ENCODE peak calls at places on chromosomes 1 and 21, in seven cellular contexts. X is stimulated activated effector memory CD8-positive, alpha-beta T cell treated with anti-CD3 and anti-CD28 coated beads, Interleukin-12 subunit alpha, Interleukin-12 subunit beta, amount 100 ng/mL, for 72 hours; K is effector memory CD4-positive, alpha-beta T cell; T is neural crest cell; L is tibial nerve; Y is esophagus squamous epithelium; P is activated T-helper 2 cell treated with anti-CD3 and anti-CD28 coated beads, Interferon-gamma antibody, Interleukin-2, Interleukin-4, amounts not matched to agents 10 μg/mL and 5 μg/mL and 100 μg/mL, durations not matched to agents 14 hours and 24 hours and 36 hours. E is an unnamed sample.

GRCh38 chr1:19644761-19645543 is 841 bp downstream of the NBL1 start:
- DNase-seq in X (peak; percentile 20), K (no peak), T (peak; percentile 35), L (no peak), Y (no peak), P (peak; percentile 40), E (peak; percentile 57)

GRCh38 chr1:18149113-18149641 is 41.6 kb downstream of the IGSF21 start:
- DNase-seq in X (no peak), K (no peak), T (no peak), L (no peak), Y (no peak), P (no peak), E (peak; percentile 50)

GRCh38 chr1:119047040-119047438 is 58.9 kb upstream of the TBX15 start:
- DNase-seq in X (no peak), K (no peak), T (no peak), L (no peak), Y (no peak), P (no peak), E (no peak)

GRCh38 chr1:44406761-44407429 is 1.8 kb downstream of the RNF220 start:
- DNase-seq in X (no peak), K (no peak), T (no peak), L (no peak), Y (no peak), P (no peak), E (peak; percentile 54)

GRCh38 chr1:230114245-230114651 is 47.2 kb downstream of the GALNT2 start:
- DNase-seq in X (no peak), K (no peak), T (no peak), L (no peak), Y (no peak), P (no peak), E (no peak)

GRCh38 chr1:19825298-19825697 is 10.2 kb upstream of the RNF186 start:
- DNase-seq in X (no peak), K (no peak), T (no peak), L (no peak), Y (no peak), P (no peak), E (no peak)

GRCh38 chr1:43990271-43991199 is 864 bp upstream of the CCDC24 start:
- DNase-seq in X (no peak), K (no peak), T (no peak), L (no peak), Y (no peak), P (no peak), E (no peak)

GRCh38 chr1:201711101-201711597 is 117.8 kb upstream of the IPO9 start:
- DNase-seq in X (no peak), K (no peak), T (no peak), L (no peak), Y (no peak), P (no peak), E (no peak)

GRCh38 chr1:8816831-8817412 is 518 bp downstream of the RERE start:
- DNase-seq in X (peak; percentile 11), K (no peak), T (peak; percentile 20), L (no peak), Y (no peak), P (peak; percentile 17), E (no peak)

GRCh38 chr1:239368436-239369109 is 17.8 kb upstream of the CHRM3 start:
- DNase-seq in X (no peak), K (no peak), T (no peak), L (no peak), Y (no peak), P (no peak), E (no peak)

GRCh38 chr1:53525595-53525994 is 66.4 kb downstream of the DMRTB1 start:
- DNase-seq in X (no peak), K (no peak), T (no peak), L (no peak), Y (no peak), P (no peak), E (no peak)

GRCh38 chr1:92485374-92486250 is 1.1 kb downstream of the GFI1 start:
- DNase-seq in X (peak; percentile 80), K (peak; percentile 62), T (peak; percentile 15), L (no peak), Y (no peak), P (peak; percentile 88), E (peak; percentile 10)

GRCh38 chr1:113217447-113218208 is 144.6 kb downstream of the LRIG2 start:
- DNase-seq in X (no peak), K (no peak), T (no peak), L (no peak), Y (no peak), P (no peak), E (no peak)

GRCh38 chr1:184632415-184633175 is 122.1 kb downstream of the EDEM3 start:
- DNase-seq in X (no peak), K (no peak), T (no peak), L (no peak), Y (no peak), P (no peak), E (no peak)

GRCh38 chr1:168980180-168980579 is 126.3 kb upstream of the ATP1B1 start:
- DNase-seq in X (no peak), K (no peak), T (no peak), L (no peak), Y (no peak), P (no peak), E (no peak)

GRCh38 chr1:23394664-23395063 is 25.0 kb upstream of the ZNF436 start:
- DNase-seq in X (no peak), K (no peak), T (peak; percentile 18), L (peak; percentile 47), Y (no peak), P (no peak), E (no peak)

GRCh38 chr1:55120538-55120937 is 81.2 kb downstream of the PCSK9 start:
- DNase-seq in X (no peak), K (no peak), T (no peak), L (no peak), Y (no peak), P (no peak), E (no peak)

GRCh38 chr1:172408958-172409357 is 11.5 kb upstream of the C1orf105 start:
- DNase-seq in X (no peak), K (no peak), T (no peak), L (no peak), Y (no peak), P (no peak), E (no peak)

GRCh38 chr21:37552496-37553399 is 186.2 kb downstream of the DYRK1A start:
- DNase-seq in X (no peak), K (no peak), T (no peak), L (no peak), Y (no peak), P (peak; percentile 4), E (no peak)

GRCh38 chr1:216910081-216910840 is 187.0 kb upstream of the ESRRG start:
- DNase-seq in X (no peak), K (no peak), T (no peak), L (no peak), Y (no peak), P (no peak), E (no peak)

GRCh38 chr1:212583643-212584042 is 24.9 kb upstream of the ATF3 start:
- DNase-seq in X (no peak), K (no peak), T (no peak), L (no peak), Y (no peak), P (no peak), E (no peak)

GRCh38 chr1:15123298-15123697 is 30.2 kb upstream of the TMEM51 start:
- DNase-seq in X (no peak), K (no peak), T (no peak), L (no peak), Y (no peak), P (no peak), E (no peak)

E was measured in NCI-H1417.